ENCODE peak calls at places on chromosome 1, in six cellular contexts. S is stimulated activated naive CD8-positive, alpha-beta T cell treated with anti-CD3 and anti-CD28 coated beads, Interleukin-15, amount 100 ng/mL, for 72 hours; R is activated naive CD8-positive, alpha-beta T cell treated with anti-CD3 and anti-CD28 coated beads, Interleukin-2, amount 10 ng/mL, durations not matched to agents 7 days and 5 days; G is left lobe of liver; X is Panc1; F is right cardiac atrium. J is an unnamed sample.

GRCh38 chr1:213107613-213108012 is 56.6 kb downstream of the RPS6KC1 start:
- ATAC-seq in S (no peak), R (no peak), G (no peak), X (no peak), F (no peak), J (no peak)

GRCh38 chr1:221717491-221717865 is 24.4 kb downstream of the DUSP10 start:
- ATAC-seq in S (no peak), R (no peak), G (peak), X (no peak), F (no peak), J (no peak)

GRCh38 chr1:207221934-207222351 is 99.5 kb upstream of the CD55 start:
- ATAC-seq in S (no peak), R (no peak), G (no peak), X (no peak), F (no peak), J (no peak)

GRCh38 chr1:86356247-86356646 is 39.9 kb downstream of the ODF2L start:
- ATAC-seq in S (no peak), R (no peak), G (no peak), X (no peak), F (no peak), J (no peak)

GRCh38 chr1:90459570-90459969 is 257.5 kb downstream of the BARHL2 start:
- ATAC-seq in S (no peak), R (no peak), G (no peak), X (no peak), F (no peak), J (no peak)

GRCh38 chr1:171081220-171081993 is 9.3 kb upstream of the FMO3 start:
- ATAC-seq in S (no peak), R (no peak), G (peak), X (no peak), F (peak), J (no peak)

GRCh38 chr1:203592156-203592555 is 34.5 kb upstream of the ATP2B4 start:
- ATAC-seq in S (no peak), R (no peak), G (no peak), X (peak), F (no peak), J (no peak)

GRCh38 chr1:214187152-214187900 is 93.6 kb upstream of the SMYD2 start:
- ATAC-seq in S (no peak), R (no peak), G (peak), X (peak), F (no peak), J (no peak)

GRCh38 chr1:223364685-223365382 is 858 bp upstream of the SUSD4 start:
- ATAC-seq in S (peak), R (no peak), G (peak), X (peak), F (peak), J (peak)

GRCh38 chr1:196677781-196678509 is 26.1 kb downstream of the CFH start:
- ATAC-seq in S (no peak), R (no peak), G (no peak), X (no peak), F (no peak), J (no peak)

GRCh38 chr1:237111807-237112206 is 69.8 kb downstream of the RYR2 start:
- ATAC-seq in S (no peak), R (no peak), G (no peak), X (no peak), F (peak), J (no peak)

GRCh38 chr1:165831146-165831545 is 3.7 kb downstream of the UCK2 start:
- ATAC-seq in S (no peak), R (no peak), G (no peak), X (no peak), F (no peak), J (no peak)

GRCh38 chr1:9473032-9473792 is 66.1 kb upstream of the SLC25A33 start:
- ATAC-seq in S (peak), R (no peak), G (no peak), X (peak), F (peak), J (peak)

GRCh38 chr1:28914228-28915035 is at the start of gene EPB41:
- ATAC-seq in S (peak), R (peak), G (peak), X (peak), F (peak), J (peak)

GRCh38 chr1:6444377-6444776 is 19.8 kb downstream of the ESPN start:
- ATAC-seq in S (no peak), R (no peak), G (no peak), X (no peak), F (no peak), J (no peak)

GRCh38 chr1:203206116-203206687 is 19.7 kb upstream of the CHI3L1 start:
- ATAC-seq in S (no peak), R (no peak), G (no peak), X (no peak), F (no peak), J (no peak)

GRCh38 chr1:33898933-33899332 is 35.1 kb downstream of the HMGB4 start:
- ATAC-seq in S (no peak), R (no peak), G (no peak), X (no peak), F (no peak), J (no peak)

GRCh38 chr1:211236633-211237321 is 22.4 kb upstream of the RCOR3 start:
- ATAC-seq in S (no peak), R (no peak), G (no peak), X (no peak), F (no peak), J (no peak)

GRCh38 chr1:53562256-53562982 is 103.2 kb downstream of the DMRTB1 start:
- ATAC-seq in S (peak), R (peak), G (no peak), X (no peak), F (no peak), J (peak)

GRCh38 chr1:113905435-113905861 is 322 bp downstream of the DCLRE1B start:
- ATAC-seq in S (peak), R (no peak), G (no peak), X (peak), F (peak), J (no peak)

GRCh38 chr1:3313579-3313955 is 140.9 kb upstream of the ARHGEF16 start:
- ATAC-seq in S (no peak), R (no peak), G (peak), X (peak), F (peak), J (no peak)

GRCh38 chr1:246782120-246782900 is 58.1 kb downstream of the SCCPDH start:
- ATAC-seq in S (peak), R (peak), G (peak), X (peak), F (peak), J (no peak)

GRCh38 chr1:44016875-44017400 is 14.3 kb downstream of the SLC6A9 start:
- ATAC-seq in S (no peak), R (no peak), G (no peak), X (no peak), F (no peak), J (no peak)

GRCh38 chr1:64396817-64397216 is 73.1 kb upstream of the CACHD1 start:
- ATAC-seq in S (no peak), R (no peak), G (no peak), X (no peak), F (no peak), J (no peak)

GRCh38 chr1:177627148-177627910 is 342.5 kb downstream of the SEC16B start:
- ATAC-seq in S (no peak), R (no peak), G (no peak), X (no peak), F (no peak), J (no peak)

GRCh38 chr1:97668945-97669344 is 251.9 kb downstream of the DPYD start:
- ATAC-seq in S (no peak), R (no peak), G (peak), X (no peak), F (no peak), J (no peak)

GRCh38 chr1:117826551-117827078 is 102.8 kb downstream of the GDAP2 start:
- ATAC-seq in S (peak), R (no peak), G (peak), X (peak), F (peak), J (peak)

GRCh38 chr1:204453141-204453772 is 41.3 kb downstream of the PIK3C2B start:
- ATAC-seq in S (peak), R (peak), G (no peak), X (no peak), F (no peak), J (peak)

GRCh38 chr1:85259866-85260345 is 444 bp upstream of the C1orf52 start:
- ATAC-seq in S (no peak), R (no peak), G (peak), X (peak), F (peak), J (no peak)

GRCh38 chr1:55138740-55139283 is 76.4 kb downstream of the USP24 start:
- ATAC-seq in S (no peak), R (peak), G (no peak), X (no peak), F (no peak), J (no peak)

GRCh38 chr1:210587547-210587946 is 258.8 kb downstream of the HHAT start:
- ATAC-seq in S (no peak), R (no peak), G (no peak), X (no peak), F (no peak), J (no peak)

GRCh38 chr1:59361766-59362165 is 64.9 kb downstream of the FGGY start:
- ATAC-seq in S (no peak), R (no peak), G (no peak), X (no peak), F (peak), J (no peak)

GRCh38 chr1:12087797-12088314 is 24.8 kb downstream of the TNFRSF8 start:
- ATAC-seq in S (peak), R (peak), G (no peak), X (no peak), F (peak), J (peak)

GRCh38 chr1:68344208-68344607 is 105.5 kb downstream of the RPE65 start:
- ATAC-seq in S (no peak), R (no peak), G (no peak), X (no peak), F (no peak), J (no peak)

GRCh38 chr1:19372136-19372514 is 60.0 kb downstream of the SLC66A1 start:
- ATAC-seq in S (no peak), R (no peak), G (no peak), X (no peak), F (no peak), J (no peak)

GRCh38 chr1:216531308-216532239 is 108.3 kb upstream of the USH2A start:
- ATAC-seq in S (no peak), R (no peak), G (peak), X (peak), F (peak), J (no peak)

GRCh38 chr1:244273845-244274619 is 177.7 kb downstream of the ADSS2 start:
- ATAC-seq in S (no peak), R (no peak), G (peak), X (peak), F (peak), J (peak)

GRCh38 chr1:186059311-186059710 is 315.7 kb downstream of the TPR start:
- ATAC-seq in S (no peak), R (no peak), G (peak), X (no peak), F (peak), J (no peak)

GRCh38 chr1:44048816-44049215 is 17.6 kb upstream of the SLC6A9 start:
- ATAC-seq in S (no peak), R (no peak), G (no peak), X (peak), F (no peak), J (no peak)

J was measured in activated T-helper 17 cell treated with anti-CD3 and anti-CD28 coated beads, Interleukin-2, amount 50 U/mL, for 72 hours.